ENCODE peak calls at places on chromosomes 12 and 14, in five cellular contexts. One of them, this sample, is unnamed.

GRCh38 chr12:114925076-114925475 is 241.1 kb upstream of the TBX3 start:
- DNase-seq in substantia nigra: no peak
- DNase-seq in NT2/D1: no peak
- DNase-seq in type B pancreatic cell: no peak
- DNase-seq in activated naive CD4-positive, alpha-beta T cell treated with anti-CD3 and anti-CD28 coated beads, Interleukin-2, amount 10 ng/mL, durations not matched to agents 7 days and 5 days: no peak
- DNase-seq in this sample: no peak

GRCh38 chr12:45299132-45299692 is 83.3 kb downstream of the ANO6 start:
- DNase-seq in substantia nigra: no peak
- DNase-seq in activated naive CD4-positive, alpha-beta T cell treated with anti-CD3 and anti-CD28 coated beads, Interleukin-2, amount 10 ng/mL, durations not matched to agents 7 days and 5 days: no peak
- DNase-seq in type B pancreatic cell: no peak
- DNase-seq in NT2/D1: no peak
- DNase-seq in this sample: no peak

GRCh38 chr14:53550776-53551175 is 397.7 kb upstream of the DDHD1 start:
- DNase-seq in activated naive CD4-positive, alpha-beta T cell treated with anti-CD3 and anti-CD28 coated beads, Interleukin-2, amount 10 ng/mL, durations not matched to agents 7 days and 5 days: no peak
- DNase-seq in type B pancreatic cell: no peak
- DNase-seq in substantia nigra: no peak
- DNase-seq in NT2/D1: no peak
- DNase-seq in this sample: no peak

GRCh38 chr14:22319526-22320352 is 269.3 kb downstream of the DAD1 start:
- DNase-seq in type B pancreatic cell: no peak
- DNase-seq in activated naive CD4-positive, alpha-beta T cell treated with anti-CD3 and anti-CD28 coated beads, Interleukin-2, amount 10 ng/mL, durations not matched to agents 7 days and 5 days: peak; percentile 25
- DNase-seq in NT2/D1: peak; percentile 32
- DNase-seq in substantia nigra: peak; percentile 8
- DNase-seq in this sample: peak; percentile 77

GRCh38 chr12:122413516-122414404 is 8.7 kb downstream of the CLIP1 start:
- DNase-seq in type B pancreatic cell: no peak
- DNase-seq in substantia nigra: no peak
- DNase-seq in NT2/D1: no peak
- DNase-seq in activated naive CD4-positive, alpha-beta T cell treated with anti-CD3 and anti-CD28 coated beads, Interleukin-2, amount 10 ng/mL, durations not matched to agents 7 days and 5 days: no peak
- DNase-seq in this sample: no peak

GRCh38 chr12:109858764-109859163 is 21.6 kb downstream of the GLTP start:
- DNase-seq in type B pancreatic cell: no peak
- DNase-seq in activated naive CD4-positive, alpha-beta T cell treated with anti-CD3 and anti-CD28 coated beads, Interleukin-2, amount 10 ng/mL, durations not matched to agents 7 days and 5 days: no peak
- DNase-seq in NT2/D1: no peak
- DNase-seq in substantia nigra: no peak
- DNase-seq in this sample: no peak

GRCh38 chr12:107884769-107885694 is 110.5 kb downstream of the ASCL4 start:
- DNase-seq in substantia nigra: peak; percentile 7
- DNase-seq in type B pancreatic cell: no peak
- DNase-seq in NT2/D1: peak; percentile 46
- DNase-seq in activated naive CD4-positive, alpha-beta T cell treated with anti-CD3 and anti-CD28 coated beads, Interleukin-2, amount 10 ng/mL, durations not matched to agents 7 days and 5 days: peak; percentile 61
- DNase-seq in this sample: peak; percentile 68

GRCh38 chr14:42047421-42048045 is 440.9 kb downstream of the LRFN5 start:
- DNase-seq in NT2/D1: no peak
- DNase-seq in activated naive CD4-positive, alpha-beta T cell treated with anti-CD3 and anti-CD28 coated beads, Interleukin-2, amount 10 ng/mL, durations not matched to agents 7 days and 5 days: no peak
- DNase-seq in substantia nigra: no peak
- DNase-seq in type B pancreatic cell: no peak
- DNase-seq in this sample: no peak

GRCh38 chr12:52151859-52152783 is 39.7 kb downstream of the KRT80 start:
- DNase-seq in NT2/D1: no peak
- DNase-seq in activated naive CD4-positive, alpha-beta T cell treated with anti-CD3 and anti-CD28 coated beads, Interleukin-2, amount 10 ng/mL, durations not matched to agents 7 days and 5 days: peak; percentile 86
- DNase-seq in substantia nigra: no peak
- DNase-seq in type B pancreatic cell: no peak
- DNase-seq in this sample: peak; percentile 38

GRCh38 chr14:51205486-51205885 is 34.6 kb upstream of the TMX1 start:
- DNase-seq in type B pancreatic cell: no peak
- DNase-seq in NT2/D1: no peak
- DNase-seq in substantia nigra: no peak
- DNase-seq in activated naive CD4-positive, alpha-beta T cell treated with anti-CD3 and anti-CD28 coated beads, Interleukin-2, amount 10 ng/mL, durations not matched to agents 7 days and 5 days: no peak
- DNase-seq in this sample: no peak

GRCh38 chr14:89493877-89494634 is 77.0 kb upstream of the FOXN3 start:
- DNase-seq in substantia nigra: no peak
- DNase-seq in type B pancreatic cell: no peak
- DNase-seq in NT2/D1: no peak
- DNase-seq in activated naive CD4-positive, alpha-beta T cell treated with anti-CD3 and anti-CD28 coated beads, Interleukin-2, amount 10 ng/mL, durations not matched to agents 7 days and 5 days: no peak
- DNase-seq in this sample: peak; percentile 88

GRCh38 chr14:100332797-100333196 is 9.7 kb downstream of the SLC25A47 start:
- DNase-seq in substantia nigra: no peak
- DNase-seq in type B pancreatic cell: no peak
- DNase-seq in NT2/D1: no peak
- DNase-seq in activated naive CD4-positive, alpha-beta T cell treated with anti-CD3 and anti-CD28 coated beads, Interleukin-2, amount 10 ng/mL, durations not matched to agents 7 days and 5 days: peak; percentile 14
- DNase-seq in this sample: peak; percentile 31

GRCh38 chr14:100733152-100733850 is 6.6 kb downstream of the DLK1 start:
- DNase-seq in type B pancreatic cell: no peak
- DNase-seq in activated naive CD4-positive, alpha-beta T cell treated with anti-CD3 and anti-CD28 coated beads, Interleukin-2, amount 10 ng/mL, durations not matched to agents 7 days and 5 days: no peak
- DNase-seq in substantia nigra: no peak
- DNase-seq in NT2/D1: no peak
- DNase-seq in this sample: no peak

GRCh38 chr14:104514156-104514848 is 65.3 kb upstream of the C14orf180 start:
- DNase-seq in NT2/D1: no peak
- DNase-seq in substantia nigra: no peak
- DNase-seq in activated naive CD4-positive, alpha-beta T cell treated with anti-CD3 and anti-CD28 coated beads, Interleukin-2, amount 10 ng/mL, durations not matched to agents 7 days and 5 days: no peak
- DNase-seq in type B pancreatic cell: peak; percentile 58
- DNase-seq in this sample: no peak

GRCh38 chr12:94305293-94305957 is 154.2 kb downstream of the CEP83 start:
- DNase-seq in substantia nigra: no peak
- DNase-seq in NT2/D1: no peak
- DNase-seq in activated naive CD4-positive, alpha-beta T cell treated with anti-CD3 and anti-CD28 coated beads, Interleukin-2, amount 10 ng/mL, durations not matched to agents 7 days and 5 days: peak; percentile 67
- DNase-seq in type B pancreatic cell: no peak
- DNase-seq in this sample: no peak

GRCh38 chr14:96177766-96178377 is 26.8 kb upstream of the BDKRB2 start:
- DNase-seq in type B pancreatic cell: no peak
- DNase-seq in NT2/D1: no peak
- DNase-seq in activated naive CD4-positive, alpha-beta T cell treated with anti-CD3 and anti-CD28 coated beads, Interleukin-2, amount 10 ng/mL, durations not matched to agents 7 days and 5 days: no peak
- DNase-seq in substantia nigra: no peak
- DNase-seq in this sample: no peak

GRCh38 chr12:109473006-109473405 is 4.1 kb downstream of the KCTD10 start:
- DNase-seq in substantia nigra: no peak
- DNase-seq in type B pancreatic cell: no peak
- DNase-seq in NT2/D1: no peak
- DNase-seq in activated naive CD4-positive, alpha-beta T cell treated with anti-CD3 and anti-CD28 coated beads, Interleukin-2, amount 10 ng/mL, durations not matched to agents 7 days and 5 days: no peak
- DNase-seq in this sample: no peak

This sample was measured in OCI-LY7.